ENCODE peak calls at places on chromosome 1, in seven cellular contexts. One of them, this sample, is unnamed.

GRCh38 chr1:38138498-38139233 is 92.1 kb upstream of the POU3F1 start:
- DNase-seq in activated T-cell treated with anti-CD3 and anti-CD28 coated beads for 24 hours: no peak
- DNase-seq in stimulated activated CD4-positive, alpha-beta T cell treated with anti-CD3 and anti-CD28 coated beads, Interleukin-1b, Interleukin-23, amount 100 ng/mL, for 4 hours: no peak
- DNase-seq in AG09309: peak; percentile 94
- DNase-seq in stimulated activated naive CD4-positive, alpha-beta T cell: no peak
- DNase-seq in T-helper 1 cell: no peak
- DNase-seq in fibroblast of mammary gland: peak; percentile 95
- DNase-seq in this sample: peak; percentile 90

GRCh38 chr1:203703586-203703985 is 61.4 kb upstream of the LAX1 start:
- DNase-seq in stimulated activated CD4-positive, alpha-beta T cell treated with anti-CD3 and anti-CD28 coated beads, Interleukin-1b, Interleukin-23, amount 100 ng/mL, for 4 hours: no peak
- DNase-seq in fibroblast of mammary gland: no peak
- DNase-seq in stimulated activated naive CD4-positive, alpha-beta T cell: no peak
- DNase-seq in activated T-cell treated with anti-CD3 and anti-CD28 coated beads for 24 hours: no peak
- DNase-seq in T-helper 1 cell: no peak
- DNase-seq in AG09309: no peak
- DNase-seq in this sample: no peak

GRCh38 chr1:221169447-221169889 is 290.2 kb downstream of the HLX start:
- DNase-seq in fibroblast of mammary gland: no peak
- DNase-seq in activated T-cell treated with anti-CD3 and anti-CD28 coated beads for 24 hours: no peak
- DNase-seq in T-helper 1 cell: no peak
- DNase-seq in stimulated activated CD4-positive, alpha-beta T cell treated with anti-CD3 and anti-CD28 coated beads, Interleukin-1b, Interleukin-23, amount 100 ng/mL, for 4 hours: no peak
- DNase-seq in stimulated activated naive CD4-positive, alpha-beta T cell: no peak
- DNase-seq in AG09309: no peak
- DNase-seq in this sample: no peak

GRCh38 chr1:43107664-43108063 is 64.4 kb downstream of the EBNA1BP2 start:
- DNase-seq in AG09309: no peak
- DNase-seq in stimulated activated naive CD4-positive, alpha-beta T cell: no peak
- DNase-seq in fibroblast of mammary gland: no peak
- DNase-seq in T-helper 1 cell: no peak
- DNase-seq in stimulated activated CD4-positive, alpha-beta T cell treated with anti-CD3 and anti-CD28 coated beads, Interleukin-1b, Interleukin-23, amount 100 ng/mL, for 4 hours: no peak
- DNase-seq in activated T-cell treated with anti-CD3 and anti-CD28 coated beads for 24 hours: no peak
- DNase-seq in this sample: no peak

GRCh38 chr1:174114106-174114505 is 45.2 kb upstream of the RABGAP1L start:
- DNase-seq in T-helper 1 cell: no peak
- DNase-seq in stimulated activated CD4-positive, alpha-beta T cell treated with anti-CD3 and anti-CD28 coated beads, Interleukin-1b, Interleukin-23, amount 100 ng/mL, for 4 hours: no peak
- DNase-seq in stimulated activated naive CD4-positive, alpha-beta T cell: no peak
- DNase-seq in fibroblast of mammary gland: no peak
- DNase-seq in activated T-cell treated with anti-CD3 and anti-CD28 coated beads for 24 hours: no peak
- DNase-seq in AG09309: no peak
- DNase-seq in this sample: no peak

GRCh38 chr1:75616436-75617433 is 5.8 kb upstream of the SLC44A5 start:
- DNase-seq in stimulated activated naive CD4-positive, alpha-beta T cell: no peak
- DNase-seq in activated T-cell treated with anti-CD3 and anti-CD28 coated beads for 24 hours: no peak
- DNase-seq in fibroblast of mammary gland: peak; percentile 20
- DNase-seq in AG09309: no peak
- DNase-seq in stimulated activated CD4-positive, alpha-beta T cell treated with anti-CD3 and anti-CD28 coated beads, Interleukin-1b, Interleukin-23, amount 100 ng/mL, for 4 hours: no peak
- DNase-seq in T-helper 1 cell: no peak
- DNase-seq in this sample: peak; percentile 61

GRCh38 chr1:236066828-236067386 is 2.0 kb upstream of the NID1 start:
- DNase-seq in AG09309: no peak
- DNase-seq in stimulated activated CD4-positive, alpha-beta T cell treated with anti-CD3 and anti-CD28 coated beads, Interleukin-1b, Interleukin-23, amount 100 ng/mL, for 4 hours: peak; percentile 42
- DNase-seq in stimulated activated naive CD4-positive, alpha-beta T cell: peak; percentile 6
- DNase-seq in fibroblast of mammary gland: no peak
- DNase-seq in activated T-cell treated with anti-CD3 and anti-CD28 coated beads for 24 hours: peak; percentile 54
- DNase-seq in T-helper 1 cell: peak; percentile 53
- DNase-seq in this sample: no peak

GRCh38 chr1:162397039-162397448 is 14.9 kb downstream of the SH2D1B start:
- DNase-seq in stimulated activated CD4-positive, alpha-beta T cell treated with anti-CD3 and anti-CD28 coated beads, Interleukin-1b, Interleukin-23, amount 100 ng/mL, for 4 hours: no peak
- DNase-seq in fibroblast of mammary gland: peak; percentile 89
- DNase-seq in AG09309: no peak
- DNase-seq in activated T-cell treated with anti-CD3 and anti-CD28 coated beads for 24 hours: no peak
- DNase-seq in stimulated activated naive CD4-positive, alpha-beta T cell: no peak
- DNase-seq in T-helper 1 cell: no peak
- DNase-seq in this sample: no peak

GRCh38 chr1:1165485-1165884 is 8.2 kb upstream of the TTLL10 start:
- DNase-seq in fibroblast of mammary gland: no peak
- DNase-seq in stimulated activated naive CD4-positive, alpha-beta T cell: no peak
- DNase-seq in activated T-cell treated with anti-CD3 and anti-CD28 coated beads for 24 hours: no peak
- DNase-seq in AG09309: no peak
- DNase-seq in stimulated activated CD4-positive, alpha-beta T cell treated with anti-CD3 and anti-CD28 coated beads, Interleukin-1b, Interleukin-23, amount 100 ng/mL, for 4 hours: no peak
- DNase-seq in T-helper 1 cell: no peak
- DNase-seq in this sample: no peak

GRCh38 chr1:207822124-207822601 is 70.3 kb downstream of the CD46 start:
- DNase-seq in fibroblast of mammary gland: no peak
- DNase-seq in activated T-cell treated with anti-CD3 and anti-CD28 coated beads for 24 hours: no peak
- DNase-seq in T-helper 1 cell: no peak
- DNase-seq in stimulated activated naive CD4-positive, alpha-beta T cell: no peak
- DNase-seq in stimulated activated CD4-positive, alpha-beta T cell treated with anti-CD3 and anti-CD28 coated beads, Interleukin-1b, Interleukin-23, amount 100 ng/mL, for 4 hours: no peak
- DNase-seq in AG09309: no peak
- DNase-seq in this sample: no peak

GRCh38 chr1:184191181-184191601 is 139.7 kb downstream of the TSEN15 start:
- DNase-seq in activated T-cell treated with anti-CD3 and anti-CD28 coated beads for 24 hours: no peak
- DNase-seq in AG09309: peak; percentile 55
- DNase-seq in fibroblast of mammary gland: peak; percentile 90
- DNase-seq in T-helper 1 cell: no peak
- DNase-seq in stimulated activated naive CD4-positive, alpha-beta T cell: no peak
- DNase-seq in stimulated activated CD4-positive, alpha-beta T cell treated with anti-CD3 and anti-CD28 coated beads, Interleukin-1b, Interleukin-23, amount 100 ng/mL, for 4 hours: no peak
- DNase-seq in this sample: peak; percentile 80

GRCh38 chr1:212529211-212529731 is 79.3 kb upstream of the ATF3 start:
- DNase-seq in activated T-cell treated with anti-CD3 and anti-CD28 coated beads for 24 hours: no peak
- DNase-seq in stimulated activated CD4-positive, alpha-beta T cell treated with anti-CD3 and anti-CD28 coated beads, Interleukin-1b, Interleukin-23, amount 100 ng/mL, for 4 hours: no peak
- DNase-seq in AG09309: peak; percentile 85
- DNase-seq in fibroblast of mammary gland: peak; percentile 76
- DNase-seq in T-helper 1 cell: no peak
- DNase-seq in stimulated activated naive CD4-positive, alpha-beta T cell: no peak
- DNase-seq in this sample: no peak

GRCh38 chr1:11045428-11046269 is 1.4 kb downstream of the MASP2 start:
- DNase-seq in stimulated activated CD4-positive, alpha-beta T cell treated with anti-CD3 and anti-CD28 coated beads, Interleukin-1b, Interleukin-23, amount 100 ng/mL, for 4 hours: no peak
- DNase-seq in stimulated activated naive CD4-positive, alpha-beta T cell: no peak
- DNase-seq in fibroblast of mammary gland: no peak
- DNase-seq in AG09309: no peak
- DNase-seq in activated T-cell treated with anti-CD3 and anti-CD28 coated beads for 24 hours: no peak
- DNase-seq in T-helper 1 cell: no peak
- DNase-seq in this sample: no peak

GRCh38 chr1:119673171-119673940 is 25.3 kb upstream of the ZNF697 start:
- DNase-seq in fibroblast of mammary gland: no peak
- DNase-seq in AG09309: no peak
- DNase-seq in activated T-cell treated with anti-CD3 and anti-CD28 coated beads for 24 hours: no peak
- DNase-seq in stimulated activated CD4-positive, alpha-beta T cell treated with anti-CD3 and anti-CD28 coated beads, Interleukin-1b, Interleukin-23, amount 100 ng/mL, for 4 hours: no peak
- DNase-seq in stimulated activated naive CD4-positive, alpha-beta T cell: no peak
- DNase-seq in T-helper 1 cell: no peak
- DNase-seq in this sample: no peak

GRCh38 chr1:48878191-48878940 is 101.7 kb upstream of the BEND5 start:
- DNase-seq in stimulated activated naive CD4-positive, alpha-beta T cell: no peak
- DNase-seq in stimulated activated CD4-positive, alpha-beta T cell treated with anti-CD3 and anti-CD28 coated beads, Interleukin-1b, Interleukin-23, amount 100 ng/mL, for 4 hours: no peak
- DNase-seq in fibroblast of mammary gland: peak; percentile 96
- DNase-seq in activated T-cell treated with anti-CD3 and anti-CD28 coated beads for 24 hours: no peak
- DNase-seq in AG09309: peak; percentile 94
- DNase-seq in T-helper 1 cell: no peak
- DNase-seq in this sample: peak; percentile 20

GRCh38 chr1:55814967-55815366 is 599.8 kb upstream of the USP24 start:
- DNase-seq in activated T-cell treated with anti-CD3 and anti-CD28 coated beads for 24 hours: no peak
- DNase-seq in stimulated activated naive CD4-positive, alpha-beta T cell: no peak
- DNase-seq in T-helper 1 cell: no peak
- DNase-seq in stimulated activated CD4-positive, alpha-beta T cell treated with anti-CD3 and anti-CD28 coated beads, Interleukin-1b, Interleukin-23, amount 100 ng/mL, for 4 hours: no peak
- DNase-seq in AG09309: no peak
- DNase-seq in fibroblast of mammary gland: no peak
- DNase-seq in this sample: no peak

GRCh38 chr1:55210990-55211389 is 4.2 kb downstream of the USP24 start:
- DNase-seq in stimulated activated naive CD4-positive, alpha-beta T cell: no peak
- DNase-seq in AG09309: no peak
- DNase-seq in fibroblast of mammary gland: no peak
- DNase-seq in T-helper 1 cell: no peak
- DNase-seq in stimulated activated CD4-positive, alpha-beta T cell treated with anti-CD3 and anti-CD28 coated beads, Interleukin-1b, Interleukin-23, amount 100 ng/mL, for 4 hours: no peak
- DNase-seq in activated T-cell treated with anti-CD3 and anti-CD28 coated beads for 24 hours: no peak
- DNase-seq in this sample: no peak

GRCh38 chr1:159089184-159089791 is 12.7 kb upstream of the AIM2 start:
- DNase-seq in AG09309: no peak
- DNase-seq in T-helper 1 cell: no peak
- DNase-seq in fibroblast of mammary gland: no peak
- DNase-seq in stimulated activated naive CD4-positive, alpha-beta T cell: no peak
- DNase-seq in stimulated activated CD4-positive, alpha-beta T cell treated with anti-CD3 and anti-CD28 coated beads, Interleukin-1b, Interleukin-23, amount 100 ng/mL, for 4 hours: no peak
- DNase-seq in activated T-cell treated with anti-CD3 and anti-CD28 coated beads for 24 hours: no peak
- DNase-seq in this sample: no peak

GRCh38 chr1:28913786-28914227 is 562 bp upstream of the EPB41 start:
- DNase-seq in stimulated activated naive CD4-positive, alpha-beta T cell: no peak
- DNase-seq in fibroblast of mammary gland: no peak
- DNase-seq in T-helper 1 cell: no peak
- DNase-seq in stimulated activated CD4-positive, alpha-beta T cell treated with anti-CD3 and anti-CD28 coated beads, Interleukin-1b, Interleukin-23, amount 100 ng/mL, for 4 hours: no peak
- DNase-seq in activated T-cell treated with anti-CD3 and anti-CD28 coated beads for 24 hours: no peak
- DNase-seq in AG09309: no peak
- DNase-seq in this sample: no peak

GRCh38 chr1:118271883-118272282 is 86.9 kb upstream of the SPAG17 start:
- DNase-seq in fibroblast of mammary gland: no peak
- DNase-seq in stimulated activated naive CD4-positive, alpha-beta T cell: no peak
- DNase-seq in T-helper 1 cell: no peak
- DNase-seq in activated T-cell treated with anti-CD3 and anti-CD28 coated beads for 24 hours: no peak
- DNase-seq in stimulated activated CD4-positive, alpha-beta T cell treated with anti-CD3 and anti-CD28 coated beads, Interleukin-1b, Interleukin-23, amount 100 ng/mL, for 4 hours: no peak
- DNase-seq in AG09309: no peak
- DNase-seq in this sample: no peak

GRCh38 chr1:115377411-115377810 is 39.4 kb upstream of the NGF start:
- DNase-seq in stimulated activated CD4-positive, alpha-beta T cell treated with anti-CD3 and anti-CD28 coated beads, Interleukin-1b, Interleukin-23, amount 100 ng/mL, for 4 hours: no peak
- DNase-seq in AG09309: peak; percentile 8
- DNase-seq in stimulated activated naive CD4-positive, alpha-beta T cell: no peak
- DNase-seq in activated T-cell treated with anti-CD3 and anti-CD28 coated beads for 24 hours: no peak
- DNase-seq in fibroblast of mammary gland: peak; percentile 43
- DNase-seq in T-helper 1 cell: no peak
- DNase-seq in this sample: no peak

This sample was measured in hepatocyte.